ENCODE peak calls at places on chromosomes 7 and 10, in ten cellular contexts. One of them, this sample, is unnamed.

GRCh38 chr7:117637937-117638336 is 158.1 kb downstream of the CFTR start:
- DNase-seq in stomach: no peak
- DNase-seq in HCT116: no peak
- DNase-seq in heart left ventricle: no peak
- DNase-seq in NB4: no peak
- DNase-seq in transverse colon: no peak
- DNase-seq in spleen: no peak
- DNase-seq in K562: no peak
- DNase-seq in suprapubic skin: no peak
- DNase-seq in adrenal gland: no peak
- DNase-seq in this sample: no peak

GRCh38 chr10:124643281-124644009 is 100.7 kb downstream of the FAM53B start:
- DNase-seq in stomach: no peak
- DNase-seq in HCT116: no peak
- DNase-seq in heart left ventricle: no peak
- DNase-seq in NB4: no peak
- DNase-seq in transverse colon: no peak
- DNase-seq in spleen: peak
- DNase-seq in K562: no peak
- DNase-seq in suprapubic skin: no peak
- DNase-seq in adrenal gland: no peak
- DNase-seq in this sample: no peak

GRCh38 chr7:137667633-137668387 is 179.0 kb downstream of the DGKI start:
- DNase-seq in stomach: no peak
- DNase-seq in HCT116: no peak
- DNase-seq in heart left ventricle: no peak
- DNase-seq in NB4: peak
- DNase-seq in transverse colon: no peak
- DNase-seq in spleen: no peak
- DNase-seq in K562: no peak
- DNase-seq in suprapubic skin: no peak
- DNase-seq in adrenal gland: no peak
- DNase-seq in this sample: no peak

GRCh38 chr7:8052824-8053223 is 84.2 kb downstream of the GLCCI1 start:
- DNase-seq in stomach: no peak
- DNase-seq in HCT116: no peak
- DNase-seq in heart left ventricle: no peak
- DNase-seq in NB4: no peak
- DNase-seq in transverse colon: no peak
- DNase-seq in spleen: no peak
- DNase-seq in K562: no peak
- DNase-seq in suprapubic skin: no peak
- DNase-seq in adrenal gland: no peak
- DNase-seq in this sample: no peak

GRCh38 chr10:82866424-82867020 is 991.5 kb downstream of the NRG3 start:
- DNase-seq in stomach: no peak
- DNase-seq in HCT116: no peak
- DNase-seq in heart left ventricle: no peak
- DNase-seq in NB4: peak
- DNase-seq in transverse colon: no peak
- DNase-seq in spleen: no peak
- DNase-seq in K562: no peak
- DNase-seq in suprapubic skin: no peak
- DNase-seq in adrenal gland: no peak
- DNase-seq in this sample: no peak

GRCh38 chr7:159140170-159140910 is 4.3 kb downstream of the VIPR2 start:
- DNase-seq in stomach: peak
- DNase-seq in HCT116: no peak
- DNase-seq in heart left ventricle: no peak
- DNase-seq in NB4: no peak
- DNase-seq in transverse colon: no peak
- DNase-seq in spleen: peak
- DNase-seq in K562: no peak
- DNase-seq in suprapubic skin: peak
- DNase-seq in adrenal gland: no peak
- DNase-seq in this sample: no peak

GRCh38 chr7:40015790-40016296 is 65.8 kb downstream of the CDK13 start:
- DNase-seq in stomach: no peak
- DNase-seq in HCT116: no peak
- DNase-seq in heart left ventricle: no peak
- DNase-seq in NB4: peak
- DNase-seq in transverse colon: peak
- DNase-seq in spleen: no peak
- DNase-seq in K562: no peak
- DNase-seq in suprapubic skin: no peak
- DNase-seq in adrenal gland: peak
- DNase-seq in this sample: peak

GRCh38 chr7:44534087-44534486 is 7.0 kb downstream of the NPC1L1 start:
- DNase-seq in stomach: no peak
- DNase-seq in HCT116: no peak
- DNase-seq in heart left ventricle: no peak
- DNase-seq in NB4: no peak
- DNase-seq in transverse colon: no peak
- DNase-seq in spleen: no peak
- DNase-seq in K562: no peak
- DNase-seq in suprapubic skin: no peak
- DNase-seq in adrenal gland: no peak
- DNase-seq in this sample: no peak

GRCh38 chr10:112379635-112380296 is 5.8 kb downstream of the ACSL5 start:
- DNase-seq in stomach: no peak
- DNase-seq in HCT116: peak
- DNase-seq in heart left ventricle: no peak
- DNase-seq in NB4: peak
- DNase-seq in transverse colon: peak
- DNase-seq in spleen: no peak
- DNase-seq in K562: peak
- DNase-seq in suprapubic skin: no peak
- DNase-seq in adrenal gland: no peak
- DNase-seq in this sample: no peak

GRCh38 chr10:97632949-97633884 is at the start of gene MORN4:
- DNase-seq in stomach: peak
- DNase-seq in HCT116: peak
- DNase-seq in heart left ventricle: peak
- DNase-seq in NB4: no peak
- DNase-seq in transverse colon: peak
- DNase-seq in spleen: peak
- DNase-seq in K562: peak
- DNase-seq in suprapubic skin: peak
- DNase-seq in adrenal gland: peak
- DNase-seq in this sample: peak
- TF ChIP-seq POLR2A in stomach: no peak
- TF ChIP-seq POLR2A in HCT116: no peak
- TF ChIP-seq POLR2A in heart left ventricle: no peak
- TF ChIP-seq POLR2A in NB4: no peak
- TF ChIP-seq POLR2A in transverse colon: no peak
- TF ChIP-seq POLR2A in spleen: no peak
- TF ChIP-seq POLR2A in K562: peak
- TF ChIP-seq POLR2A in suprapubic skin: no peak
- TF ChIP-seq POLR2A in adrenal gland: peak
- TF ChIP-seq POLR2A in this sample: no peak

GRCh38 chr10:98033515-98033914 is 3.1 kb upstream of the CRTAC1 start:
- DNase-seq in stomach: no peak
- DNase-seq in HCT116: no peak
- DNase-seq in heart left ventricle: no peak
- DNase-seq in NB4: no peak
- DNase-seq in transverse colon: no peak
- DNase-seq in spleen: no peak
- DNase-seq in K562: no peak
- DNase-seq in suprapubic skin: no peak
- DNase-seq in adrenal gland: no peak
- DNase-seq in this sample: no peak

GRCh38 chr10:98030991-98031431 is 590 bp upstream of the CRTAC1 start:
- DNase-seq in stomach: no peak
- DNase-seq in HCT116: no peak
- DNase-seq in heart left ventricle: no peak
- DNase-seq in NB4: no peak
- DNase-seq in transverse colon: no peak
- DNase-seq in spleen: no peak
- DNase-seq in K562: no peak
- DNase-seq in suprapubic skin: no peak
- DNase-seq in adrenal gland: no peak
- DNase-seq in this sample: no peak

GRCh38 chr10:98029149-98030092 is 1.0 kb downstream of the CRTAC1 start:
- DNase-seq in stomach: no peak
- DNase-seq in HCT116: no peak
- DNase-seq in heart left ventricle: no peak
- DNase-seq in NB4: no peak
- DNase-seq in transverse colon: no peak
- DNase-seq in spleen: no peak
- DNase-seq in K562: no peak
- DNase-seq in suprapubic skin: no peak
- DNase-seq in adrenal gland: no peak
- DNase-seq in this sample: no peak

GRCh38 chr10:98030093-98030821 is at the start of gene CRTAC1:
- DNase-seq in stomach: peak
- DNase-seq in HCT116: no peak
- DNase-seq in heart left ventricle: peak
- DNase-seq in NB4: no peak
- DNase-seq in transverse colon: peak
- DNase-seq in spleen: no peak
- DNase-seq in K562: no peak
- DNase-seq in suprapubic skin: no peak
- DNase-seq in adrenal gland: no peak
- DNase-seq in this sample: peak

DNA sequence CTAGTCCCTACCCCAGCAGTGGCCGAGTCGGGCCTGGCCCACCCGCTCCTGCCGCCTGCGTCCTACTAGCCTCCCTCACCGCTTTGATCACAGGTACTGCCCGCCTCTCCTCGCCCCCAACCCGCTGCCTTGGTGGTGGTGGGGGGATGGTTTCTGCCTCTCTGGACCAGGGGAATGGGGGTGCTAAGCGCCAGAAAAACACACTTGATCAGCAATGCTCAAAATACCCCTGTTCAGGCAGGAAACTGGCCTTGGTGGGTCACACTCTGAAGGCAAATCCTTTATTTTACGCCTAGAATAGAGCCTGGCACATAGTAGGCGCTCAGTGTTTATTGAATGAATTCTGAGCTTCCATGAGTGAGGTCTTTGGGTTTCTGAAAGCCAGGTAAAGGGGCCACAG is 1.0 kb upstream of the CRTAC1 start:
- DNase-seq in stomach: no peak
- DNase-seq in HCT116: no peak
- DNase-seq in heart left ventricle: no peak
- DNase-seq in NB4: no peak
- DNase-seq in transverse colon: no peak
- DNase-seq in spleen: no peak
- DNase-seq in K562: no peak
- DNase-seq in suprapubic skin: no peak
- DNase-seq in adrenal gland: no peak
- DNase-seq in this sample: no peak
- H3K4me3 ChIP-seq in stomach: peak
- H3K4me3 ChIP-seq in HCT116: no peak
- H3K4me3 ChIP-seq in heart left ventricle: no peak
- H3K4me3 ChIP-seq in NB4: no peak
- H3K4me3 ChIP-seq in transverse colon: no peak
- H3K4me3 ChIP-seq in spleen: no peak
- H3K4me3 ChIP-seq in K562: no peak
- H3K4me3 ChIP-seq in suprapubic skin: peak
- H3K4me3 ChIP-seq in adrenal gland: no peak
- H3K4me3 ChIP-seq in this sample: no peak

GRCh38 chr10:28666751-28667467 is 10.4 kb upstream of the BAMBI start:
- DNase-seq in stomach: no peak
- DNase-seq in HCT116: no peak
- DNase-seq in heart left ventricle: no peak
- DNase-seq in NB4: no peak
- DNase-seq in transverse colon: no peak
- DNase-seq in spleen: no peak
- DNase-seq in K562: no peak
- DNase-seq in suprapubic skin: no peak
- DNase-seq in adrenal gland: no peak
- DNase-seq in this sample: no peak

GRCh38 chr10:28663576-28664368 is 13.5 kb upstream of the BAMBI start:
- DNase-seq in stomach: peak
- DNase-seq in HCT116: peak
- DNase-seq in heart left ventricle: peak
- DNase-seq in NB4: peak
- DNase-seq in transverse colon: peak
- DNase-seq in spleen: peak
- DNase-seq in K562: peak
- DNase-seq in suprapubic skin: peak
- DNase-seq in adrenal gland: peak
- DNase-seq in this sample: peak

GRCh38 chr10:28669227-28670173 is 7.8 kb upstream of the BAMBI start:
- DNase-seq in stomach: no peak
- DNase-seq in HCT116: no peak
- DNase-seq in heart left ventricle: no peak
- DNase-seq in NB4: no peak
- DNase-seq in transverse colon: no peak
- DNase-seq in spleen: no peak
- DNase-seq in K562: no peak
- DNase-seq in suprapubic skin: no peak
- DNase-seq in adrenal gland: no peak
- DNase-seq in this sample: peak

GRCh38 chr10:28664369-28664740 is 13.0 kb upstream of the BAMBI start:
- DNase-seq in stomach: no peak
- DNase-seq in HCT116: no peak
- DNase-seq in heart left ventricle: no peak
- DNase-seq in NB4: no peak
- DNase-seq in transverse colon: no peak
- DNase-seq in spleen: no peak
- DNase-seq in K562: no peak
- DNase-seq in suprapubic skin: no peak
- DNase-seq in adrenal gland: no peak
- DNase-seq in this sample: no peak

GRCh38 chr10:28668363-28669226 is 8.7 kb upstream of the BAMBI start:
- DNase-seq in stomach: peak
- DNase-seq in HCT116: no peak
- DNase-seq in heart left ventricle: peak
- DNase-seq in NB4: peak
- DNase-seq in transverse colon: peak
- DNase-seq in spleen: peak
- DNase-seq in K562: peak
- DNase-seq in suprapubic skin: no peak
- DNase-seq in adrenal gland: peak
- DNase-seq in this sample: peak
- TF ChIP-seq POLR2A in stomach: no peak
- TF ChIP-seq POLR2A in HCT116: no peak
- TF ChIP-seq POLR2A in heart left ventricle: no peak
- TF ChIP-seq POLR2A in NB4: no peak
- TF ChIP-seq POLR2A in transverse colon: no peak
- TF ChIP-seq POLR2A in spleen: no peak
- TF ChIP-seq POLR2A in K562: no peak
- TF ChIP-seq POLR2A in suprapubic skin: no peak
- TF ChIP-seq POLR2A in adrenal gland: peak
- TF ChIP-seq POLR2A in this sample: no peak

GRCh38 chr7:21251166-21251806 is 176.6 kb upstream of the SP4 start:
- DNase-seq in stomach: peak
- DNase-seq in HCT116: no peak
- DNase-seq in heart left ventricle: no peak
- DNase-seq in NB4: no peak
- DNase-seq in transverse colon: peak
- DNase-seq in spleen: no peak
- DNase-seq in K562: no peak
- DNase-seq in suprapubic skin: no peak
- DNase-seq in adrenal gland: no peak
- DNase-seq in this sample: peak

GRCh38 chr7:21256310-21256877 is 171.5 kb upstream of the SP4 start:
- DNase-seq in stomach: no peak
- DNase-seq in HCT116: peak
- DNase-seq in heart left ventricle: no peak
- DNase-seq in NB4: peak
- DNase-seq in transverse colon: no peak
- DNase-seq in spleen: no peak
- DNase-seq in K562: no peak
- DNase-seq in suprapubic skin: no peak
- DNase-seq in adrenal gland: no peak
- DNase-seq in this sample: peak

GRCh38 chr7:21253740-21254687 is 173.9 kb upstream of the SP4 start:
- DNase-seq in stomach: peak
- DNase-seq in HCT116: peak
- DNase-seq in heart left ventricle: no peak
- DNase-seq in NB4: peak
- DNase-seq in transverse colon: peak
- DNase-seq in spleen: no peak
- DNase-seq in K562: peak
- DNase-seq in suprapubic skin: no peak
- DNase-seq in adrenal gland: peak
- DNase-seq in this sample: peak
- H3K4me3 ChIP-seq in stomach: no peak
- H3K4me3 ChIP-seq in HCT116: no peak
- H3K4me3 ChIP-seq in heart left ventricle: no peak
- H3K4me3 ChIP-seq in NB4: no peak
- H3K4me3 ChIP-seq in transverse colon: no peak
- H3K4me3 ChIP-seq in spleen: no peak
- H3K4me3 ChIP-seq in K562: no peak
- H3K4me3 ChIP-seq in suprapubic skin: no peak
- H3K4me3 ChIP-seq in adrenal gland: no peak
- H3K4me3 ChIP-seq in this sample: no peak

This sample was measured in body of pancreas.